ENCODE peak calls at places on chromosomes 12 and 14, in nine cellular contexts. V, X, A, S, E, B, Z, I and T are unnamed samples.

GRCh38 chr14:94593376-94593748 is 12.1 kb downstream of the SERPINA5 start:
- DNase-seq in E (no peak), S (no peak), A (no peak), B (no peak), I (no peak), Z (no peak), X (no peak), V (no peak), T (no peak)

GRCh38 chr12:5204271-5204670 is 160.6 kb downstream of the KCNA5 start:
- DNase-seq in X (no peak), Z (peak; percentile 18), B (no peak), E (no peak), S (no peak), A (no peak), V (no peak), I (no peak), T (no peak)

GRCh38 chr12:125148316-125148715 is 83.1 kb downstream of the AACS start:
- DNase-seq in A (peak; percentile 52), X (no peak), Z (no peak), I (no peak), E (no peak), V (no peak), B (no peak), S (no peak), T (no peak)

GRCh38 chr14:20998139-20998538 is 954 bp upstream of the SLC39A2 start:
- DNase-seq in S (no peak), E (no peak), I (no peak), B (no peak), Z (no peak), V (no peak), X (no peak), A (no peak), T (no peak)

GRCh38 chr12:51217133-51217967 is 512 bp downstream of the POU6F1 start:
- DNase-seq in E (no peak), I (no peak), S (no peak), A (peak; percentile 58), V (peak; percentile 95), Z (peak; percentile 56), X (no peak), B (peak; percentile 35), T (peak; percentile 50)

GRCh38 chr14:105071942-105072341 is 6.7 kb upstream of the GPR132 start:
- DNase-seq in I (no peak), E (no peak), V (no peak), A (no peak), B (no peak), X (no peak), Z (no peak), S (no peak), T (no peak)

GRCh38 chr12:26121841-26122680 is 2.8 kb downstream of the BHLHE41 start:
- DNase-seq in V (peak; percentile 14), S (no peak), X (peak; percentile 31), I (no peak), B (peak; percentile 34), Z (peak; percentile 19), A (peak; percentile 3), E (no peak), T (no peak)

GRCh38 chr12:69916541-69917270 is 91.7 kb downstream of the MYRFL start:
- DNase-seq in Z (no peak), S (no peak), I (no peak), V (no peak), A (no peak), B (peak; percentile 44), X (no peak), E (no peak), T (no peak)

GRCh38 chr12:99059824-99060526 is 414.9 kb downstream of the APAF1 start:
- DNase-seq in Z (no peak), A (no peak), V (no peak), B (peak; percentile 25), I (no peak), X (peak; percentile 54), S (no peak), E (no peak), T (no peak)

GRCh38 chr12:62732861-62733427 is 202.0 kb downstream of the PPM1H start:
- DNase-seq in I (no peak), Z (no peak), B (peak; percentile 76), E (peak; percentile 37), X (peak; percentile 76), S (peak; percentile 73), V (no peak), A (no peak), T (no peak)

GRCh38 chr14:23379331-23380196 is 2.7 kb downstream of the CMTM5 start:
- DNase-seq in I (no peak), X (peak; percentile 9), B (peak; percentile 41), S (no peak), A (peak; percentile 66), V (peak; percentile 79), E (no peak), Z (peak; percentile 31), T (no peak)

GRCh38 chr14:94963051-94963450 is 193.1 kb upstream of the GSC start:
- DNase-seq in S (no peak), I (no peak), V (no peak), B (no peak), A (no peak), X (no peak), Z (no peak), E (no peak), T (no peak)

GRCh38 chr12:33514893-33515292 is 75.3 kb upstream of the SYT10 start:
- DNase-seq in B (no peak), V (no peak), X (no peak), I (no peak), Z (no peak), E (no peak), A (no peak), S (no peak), T (no peak)

GRCh38 chr14:84520711-84521338 is 1009.1 kb upstream of the FLRT2 start:
- DNase-seq in I (no peak), V (no peak), Z (no peak), A (no peak), X (peak; percentile 0), E (no peak), S (no peak), B (peak; percentile 31), T (no peak)

GRCh38 chr12:124549629-124550028 is 17.8 kb downstream of the NCOR2 start:
- DNase-seq in E (no peak), B (no peak), V (no peak), X (no peak), S (no peak), Z (no peak), A (no peak), I (no peak), T (no peak)

GRCh38 chr14:86673523-86673969 is 1143.6 kb downstream of the FLRT2 start:
- DNase-seq in E (no peak), Z (no peak), S (no peak), B (no peak), X (no peak), I (no peak), A (no peak), V (no peak), T (no peak)

GRCh38 chr12:130617219-130617618 is 98.9 kb downstream of the RIMBP2 start:
- DNase-seq in X (no peak), I (no peak), Z (no peak), V (no peak), E (no peak), A (no peak), B (no peak), S (no peak), T (no peak)

GRCh38 chr14:71952381-71953363 is 20.4 kb downstream of the RGS6 start:
- DNase-seq in S (no peak), V (no peak), X (no peak), A (no peak), I (no peak), Z (no peak), B (no peak), E (no peak), T (no peak)

GRCh38 chr14:102314242-102315011 is 5.1 kb upstream of the ZNF839 start:
- DNase-seq in X (peak; percentile 83), Z (peak; percentile 68), A (peak; percentile 86), V (peak; percentile 67), B (peak; percentile 90), I (peak; percentile 41), S (no peak), E (peak; percentile 49), T (peak; percentile 78)

GRCh38 chr12:51839310-51839943 is 9.1 kb downstream of the FIGNL2 start:
- DNase-seq in A (no peak), S (no peak), E (no peak), X (no peak), B (no peak), V (no peak), Z (no peak), I (no peak), T (no peak)

GRCh38 chr12:12975322-12976077 is 23.5 kb upstream of the GPRC5D start:
- DNase-seq in I (no peak), S (no peak), V (peak; percentile 10), E (no peak), Z (peak; percentile 75), A (peak; percentile 22), B (peak; percentile 67), X (peak; percentile 40), T (no peak)
- TF ChIP-seq CTCF in I (peak; percentile 19), S (peak; percentile 70), V (peak; percentile 59), E (peak; percentile 44), Z (peak; percentile 80), A (peak; percentile 64), B (peak; percentile 78), X (peak; percentile 53), T (no peak)

GRCh38 chr14:58574623-58575022 is 63.1 kb upstream of the DACT1 start:
- DNase-seq in B (peak; percentile 18), Z (no peak), I (no peak), X (no peak), S (no peak), E (no peak), V (no peak), A (no peak), T (no peak)
- TF ChIP-seq CTCF in B (peak; percentile 2), Z (peak; percentile 3), I (peak; percentile 6), X (no peak), S (peak; percentile 9), E (no peak), V (peak; percentile 32), A (no peak), T (no peak)

DNA sequence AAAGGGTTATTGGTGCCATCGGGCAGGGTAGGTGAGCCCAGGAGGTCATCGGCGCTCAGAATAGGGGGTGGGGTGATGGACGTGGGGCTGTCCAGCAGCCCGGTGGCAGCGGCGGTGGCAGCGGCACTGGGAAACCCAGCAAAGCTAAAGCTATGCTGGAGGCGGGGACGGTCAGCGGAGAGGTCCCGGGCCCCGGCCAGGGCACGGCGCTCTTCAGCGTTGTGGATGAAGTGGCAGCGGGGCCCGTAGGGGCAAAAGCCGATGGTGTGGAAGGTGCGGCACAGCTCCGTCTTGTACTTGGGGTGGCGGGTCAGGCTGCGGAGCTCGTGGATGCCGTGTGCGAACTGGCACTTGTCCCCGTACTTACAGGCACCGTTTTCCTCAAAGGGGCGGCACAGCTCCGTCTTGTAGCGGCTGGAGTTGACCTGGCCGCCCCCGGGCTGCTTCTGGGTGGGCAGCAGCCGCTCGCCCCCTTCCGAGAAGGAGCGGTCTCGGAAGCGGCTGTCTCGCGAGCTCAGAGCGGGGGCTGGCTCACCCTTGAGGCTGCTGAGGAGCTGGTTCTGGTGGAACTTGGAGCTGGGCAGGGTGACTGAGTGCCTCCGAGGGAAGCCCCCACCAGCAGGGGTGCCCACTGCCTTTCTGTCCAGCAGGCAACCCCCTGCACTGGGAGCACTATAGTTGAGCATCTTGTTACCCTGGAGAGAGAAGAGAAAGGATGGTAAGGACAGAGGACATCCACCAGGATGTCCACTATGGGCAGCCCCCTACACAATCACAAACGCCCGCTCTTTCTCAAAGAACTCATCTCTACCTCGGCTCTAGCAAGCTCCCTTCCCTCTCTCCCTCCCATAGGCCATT is 2.8 kb downstream of the ZFP36L1 start:
- DNase-seq in V (no peak), E (no peak), Z (no peak), A (no peak), I (no peak), X (peak; percentile 53), S (no peak), B (peak; percentile 61), T (no peak)
- TF ChIP-seq CTCF in V (no peak), E (peak; percentile 2), Z (no peak), A (peak; percentile 40), I (no peak), X (no peak), S (no peak), B (no peak), T (no peak)

GRCh38 chr14:88233915-88234314 is 89.2 kb downstream of the KCNK10 start:
- DNase-seq in E (no peak), I (no peak), S (peak; percentile 5), V (peak; percentile 8), X (no peak), B (peak; percentile 5), A (peak; percentile 9), Z (no peak), T (no peak)
- TF ChIP-seq CTCF in E (no peak), I (no peak), S (peak; percentile 40), V (peak; percentile 53), X (no peak), B (no peak), A (peak; percentile 58), Z (peak; percentile 10), T (no peak)